ENCODE peak calls at places on chromosomes 2 and 18, in seven cellular contexts. One of them, this sample, is unnamed.

GRCh38 chr2:150474326-150475074 is 13.0 kb downstream of the RND3 start:
- DNase-seq in OCI-LY7: no peak
- DNase-seq in iPS DF 6.9: no peak
- DNase-seq in H1: no peak
- DNase-seq in kidney: no peak
- DNase-seq in stomach: no peak
- DNase-seq in cardiac muscle cell: no peak
- DNase-seq in this sample: no peak

GRCh38 chr2:223633656-223634055 is 31.5 kb upstream of the SCG2 start:
- DNase-seq in kidney: no peak
- DNase-seq in OCI-LY7: no peak
- DNase-seq in cardiac muscle cell: no peak
- DNase-seq in stomach: no peak
- DNase-seq in H1: no peak
- DNase-seq in iPS DF 6.9: no peak
- DNase-seq in this sample: no peak

GRCh38 chr2:157677941-157678340 is 49.3 kb upstream of the ACVR1C start:
- DNase-seq in cardiac muscle cell: no peak
- DNase-seq in kidney: no peak
- DNase-seq in stomach: no peak
- DNase-seq in iPS DF 6.9: no peak
- DNase-seq in OCI-LY7: no peak
- DNase-seq in H1: no peak
- DNase-seq in this sample: no peak

GRCh38 chr18:39571511-39571910 is 2005.9 kb upstream of the CELF4 start:
- DNase-seq in kidney: no peak
- DNase-seq in H1: no peak
- DNase-seq in iPS DF 6.9: peak; percentile 25
- DNase-seq in cardiac muscle cell: peak; percentile 54
- DNase-seq in OCI-LY7: no peak
- DNase-seq in stomach: no peak
- DNase-seq in this sample: no peak

GRCh38 chr2:873651-874580 is 76.7 kb upstream of the SNTG2 start:
- DNase-seq in cardiac muscle cell: no peak
- DNase-seq in iPS DF 6.9: no peak
- DNase-seq in stomach: peak; percentile 20
- DNase-seq in H1: peak; percentile 45
- DNase-seq in kidney: no peak
- DNase-seq in OCI-LY7: no peak
- DNase-seq in this sample: no peak

GRCh38 chr2:98086491-98087446 is at the start of gene VWA3B:
- DNase-seq in kidney: peak; percentile 87
- DNase-seq in stomach: peak; percentile 91
- DNase-seq in cardiac muscle cell: peak; percentile 64
- DNase-seq in H1: peak; percentile 94
- DNase-seq in iPS DF 6.9: peak; percentile 79
- DNase-seq in OCI-LY7: peak; percentile 70
- DNase-seq in this sample: peak; percentile 90

GRCh38 chr2:202278036-202278760 is 12.6 kb downstream of the NOP58 start:
- DNase-seq in H1: no peak
- DNase-seq in OCI-LY7: no peak
- DNase-seq in cardiac muscle cell: peak; percentile 65
- DNase-seq in stomach: no peak
- DNase-seq in kidney: no peak
- DNase-seq in iPS DF 6.9: no peak
- DNase-seq in this sample: no peak

GRCh38 chr2:150483532-150483931 is 3.9 kb downstream of the RND3 start:
- DNase-seq in H1: no peak
- DNase-seq in stomach: no peak
- DNase-seq in kidney: no peak
- DNase-seq in iPS DF 6.9: no peak
- DNase-seq in OCI-LY7: no peak
- DNase-seq in cardiac muscle cell: no peak
- DNase-seq in this sample: no peak

GRCh38 chr2:226060228-226060627 is 660.7 kb downstream of the NYAP2 start:
- DNase-seq in OCI-LY7: no peak
- DNase-seq in H1: no peak
- DNase-seq in stomach: no peak
- DNase-seq in iPS DF 6.9: no peak
- DNase-seq in kidney: no peak
- DNase-seq in cardiac muscle cell: no peak
- DNase-seq in this sample: no peak

GRCh38 chr2:23487735-23488492 is 102.9 kb downstream of the KLHL29 start:
- DNase-seq in kidney: no peak
- DNase-seq in iPS DF 6.9: no peak
- DNase-seq in H1: no peak
- DNase-seq in stomach: no peak
- DNase-seq in OCI-LY7: no peak
- DNase-seq in cardiac muscle cell: peak; percentile 67
- DNase-seq in this sample: no peak

GRCh38 chr18:3616142-3616541 is 166.2 kb downstream of the TGIF1 start:
- DNase-seq in iPS DF 6.9: no peak
- DNase-seq in stomach: no peak
- DNase-seq in cardiac muscle cell: no peak
- DNase-seq in H1: no peak
- DNase-seq in kidney: no peak
- DNase-seq in OCI-LY7: no peak
- DNase-seq in this sample: no peak

GRCh38 chr2:25306767-25307368 is 34.9 kb downstream of the DNMT3A start:
- DNase-seq in stomach: no peak
- DNase-seq in H1: no peak
- DNase-seq in kidney: no peak
- DNase-seq in cardiac muscle cell: no peak
- DNase-seq in iPS DF 6.9: no peak
- DNase-seq in OCI-LY7: no peak
- DNase-seq in this sample: no peak

GRCh38 chr18:63752661-63753060 is 22.6 kb upstream of the SERPINB7 start:
- DNase-seq in OCI-LY7: no peak
- DNase-seq in H1: no peak
- DNase-seq in kidney: no peak
- DNase-seq in iPS DF 6.9: no peak
- DNase-seq in stomach: no peak
- DNase-seq in cardiac muscle cell: no peak
- DNase-seq in this sample: no peak

GRCh38 chr2:79776461-79777146 is 263.8 kb downstream of the CTNNA2 start:
- DNase-seq in stomach: no peak
- DNase-seq in OCI-LY7: no peak
- DNase-seq in cardiac muscle cell: no peak
- DNase-seq in kidney: no peak
- DNase-seq in H1: no peak
- DNase-seq in iPS DF 6.9: no peak
- DNase-seq in this sample: no peak

GRCh38 chr2:173028141-173028540 is 47.5 kb upstream of the MAP3K20 start:
- DNase-seq in H1: no peak
- DNase-seq in kidney: no peak
- DNase-seq in cardiac muscle cell: no peak
- DNase-seq in OCI-LY7: no peak
- DNase-seq in stomach: no peak
- DNase-seq in iPS DF 6.9: no peak
- DNase-seq in this sample: no peak

GRCh38 chr2:30708491-30709290 is 98.6 kb downstream of the CAPN13 start:
- DNase-seq in kidney: no peak
- DNase-seq in H1: peak; percentile 37
- DNase-seq in iPS DF 6.9: no peak
- DNase-seq in OCI-LY7: peak; percentile 30
- DNase-seq in cardiac muscle cell: peak; percentile 20
- DNase-seq in stomach: no peak
- DNase-seq in this sample: peak; percentile 32

GRCh38 chr2:32960647-32961403 is 14.1 kb downstream of the LTBP1 start:
- DNase-seq in iPS DF 6.9: no peak
- DNase-seq in H1: no peak
- DNase-seq in stomach: no peak
- DNase-seq in kidney: no peak
- DNase-seq in OCI-LY7: no peak
- DNase-seq in cardiac muscle cell: no peak
- DNase-seq in this sample: no peak

GRCh38 chr2:127277028-127277427 is 16.9 kb downstream of the ERCC3 start:
- DNase-seq in stomach: no peak
- DNase-seq in cardiac muscle cell: no peak
- DNase-seq in kidney: no peak
- DNase-seq in OCI-LY7: no peak
- DNase-seq in iPS DF 6.9: no peak
- DNase-seq in H1: no peak
- DNase-seq in this sample: no peak

GRCh38 chr2:62101886-62102285 is 94.0 kb upstream of the B3GNT2 start:
- DNase-seq in stomach: no peak
- DNase-seq in kidney: no peak
- DNase-seq in iPS DF 6.9: no peak
- DNase-seq in cardiac muscle cell: no peak
- DNase-seq in OCI-LY7: no peak
- DNase-seq in H1: no peak
- DNase-seq in this sample: no peak

GRCh38 chr2:138787053-138787666 is 7.0 kb upstream of the NXPH2 start:
- DNase-seq in OCI-LY7: peak; percentile 33
- DNase-seq in stomach: no peak
- DNase-seq in kidney: no peak
- DNase-seq in iPS DF 6.9: no peak
- DNase-seq in cardiac muscle cell: peak; percentile 57
- DNase-seq in H1: no peak
- DNase-seq in this sample: no peak

GRCh38 chr18:79680100-79680879 is 687 bp downstream of the CTDP1 start:
- DNase-seq in stomach: peak; percentile 39
- DNase-seq in OCI-LY7: peak; percentile 4
- DNase-seq in cardiac muscle cell: peak; percentile 58
- DNase-seq in kidney: peak; percentile 84
- DNase-seq in H1: peak; percentile 55
- DNase-seq in iPS DF 6.9: no peak
- DNase-seq in this sample: peak; percentile 69

GRCh38 chr18:30234755-30235154 is 807.8 kb downstream of the DSC3 start:
- DNase-seq in OCI-LY7: no peak
- DNase-seq in H1: no peak
- DNase-seq in stomach: no peak
- DNase-seq in cardiac muscle cell: no peak
- DNase-seq in iPS DF 6.9: no peak
- DNase-seq in kidney: no peak
- DNase-seq in this sample: no peak

GRCh38 chr2:95551055-95551568 is 40.7 kb upstream of the TRIM43 start:
- DNase-seq in iPS DF 6.9: no peak
- DNase-seq in kidney: no peak
- DNase-seq in H1: no peak
- DNase-seq in stomach: no peak
- DNase-seq in OCI-LY7: no peak
- DNase-seq in cardiac muscle cell: no peak
- DNase-seq in this sample: no peak

GRCh38 chr2:69715964-69716363 is 26.0 kb upstream of the ANXA4 start:
- DNase-seq in H1: no peak
- DNase-seq in kidney: no peak
- DNase-seq in iPS DF 6.9: no peak
- DNase-seq in cardiac muscle cell: no peak
- DNase-seq in stomach: no peak
- DNase-seq in OCI-LY7: no peak
- DNase-seq in this sample: no peak

GRCh38 chr2:229330952-229331351 is 59.9 kb upstream of the PID1 start:
- DNase-seq in iPS DF 6.9: no peak
- DNase-seq in H1: no peak
- DNase-seq in stomach: no peak
- DNase-seq in cardiac muscle cell: no peak
- DNase-seq in kidney: no peak
- DNase-seq in OCI-LY7: peak; percentile 60
- DNase-seq in this sample: peak; percentile 14
- H3K4me1 ChIP-seq in iPS DF 6.9: peaks cover 1% of the 10 kb centered on the region
- H3K4me1 ChIP-seq in H1: no peaks in the 10 kb centered on the region
- H3K4me1 ChIP-seq in stomach: peaks cover 8% of the 10 kb centered on the region
- H3K4me1 ChIP-seq in cardiac muscle cell: no peaks in the 10 kb centered on the region
- H3K4me1 ChIP-seq in kidney: no peaks in the 10 kb centered on the region
- H3K4me1 ChIP-seq in OCI-LY7: peaks cover 14% of the 10 kb centered on the region
- H3K4me1 ChIP-seq in this sample: no peaks in the 10 kb centered on the region

GRCh38 chr2:85753035-85753524 is 711 bp upstream of the ATOH8 start:
- DNase-seq in iPS DF 6.9: no peak
- DNase-seq in OCI-LY7: no peak
- DNase-seq in kidney: no peak
- DNase-seq in H1: no peak
- DNase-seq in cardiac muscle cell: peak; percentile 38
- DNase-seq in stomach: no peak
- DNase-seq in this sample: no peak
- H3K4me1 ChIP-seq in iPS DF 6.9: no peaks in the 10 kb centered on the region
- H3K4me1 ChIP-seq in OCI-LY7: peaks cover 5% of the 10 kb centered on the region
- H3K4me1 ChIP-seq in kidney: peaks cover 8% of the 10 kb centered on the region
- H3K4me1 ChIP-seq in H1: peaks cover 7% of the 10 kb centered on the region
- H3K4me1 ChIP-seq in cardiac muscle cell: peaks cover 5% of the 10 kb centered on the region
- H3K4me1 ChIP-seq in stomach: peaks cover 94% of the 10 kb centered on the region
- H3K4me1 ChIP-seq in this sample: peaks cover 31% of the 10 kb centered on the region

DNA sequence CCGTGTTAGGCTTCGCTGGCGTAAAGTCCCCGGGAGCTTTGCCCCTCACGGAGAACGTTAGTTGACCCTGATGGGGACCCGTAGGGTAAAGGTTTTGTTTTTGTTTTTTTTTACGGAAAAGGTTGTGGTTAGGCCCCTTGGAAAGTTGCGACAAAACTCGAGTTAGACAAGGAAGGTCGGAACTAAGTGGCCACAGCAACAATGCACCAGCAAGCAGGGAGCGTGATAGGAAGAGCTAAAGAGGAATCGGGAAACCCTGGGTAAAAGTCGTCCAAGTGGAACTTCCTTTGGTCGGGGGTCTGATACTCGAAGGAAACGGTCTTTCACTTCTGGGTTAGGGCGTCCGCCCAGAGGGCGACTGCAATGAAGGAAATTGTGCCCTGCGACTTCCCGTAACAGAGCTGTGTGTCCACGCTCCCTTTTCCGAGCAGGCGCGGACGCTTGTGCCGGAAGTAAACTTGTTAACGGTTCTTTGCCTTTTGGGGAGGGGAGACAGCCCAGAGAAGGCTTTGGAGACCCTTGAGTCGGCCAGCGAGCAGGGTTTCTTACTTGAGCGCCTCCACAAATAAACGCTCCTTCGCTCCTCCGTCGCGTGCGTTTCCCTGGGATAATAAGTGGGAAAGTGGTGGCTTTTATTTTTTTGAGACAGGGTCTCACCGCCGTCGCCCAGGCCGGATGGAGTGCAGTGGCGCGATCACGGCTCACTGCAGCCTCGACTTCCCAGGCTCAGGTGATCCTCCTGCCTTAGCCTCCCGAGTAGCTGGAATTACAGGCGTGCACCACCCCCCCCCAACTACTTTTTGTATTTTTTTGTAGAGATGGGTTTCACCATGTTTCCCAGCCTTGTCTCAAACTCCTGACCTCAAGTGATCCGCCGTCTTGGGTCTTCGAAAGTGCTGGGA is 641 bp upstream of the CLASP1 start:
- DNase-seq in H1: peak; percentile 84
- DNase-seq in OCI-LY7: peak; percentile 90
- DNase-seq in stomach: peak; percentile 87
- DNase-seq in kidney: peak; percentile 94
- DNase-seq in cardiac muscle cell: peak; percentile 94
- DNase-seq in iPS DF 6.9: no peak
- DNase-seq in this sample: peak; percentile 94
- H3K4me1 ChIP-seq in H1: peaks cover 2% of the 10 kb centered on the region
- H3K4me1 ChIP-seq in OCI-LY7: peaks cover 37% of the 10 kb centered on the region
- H3K4me1 ChIP-seq in stomach: peaks cover 54% of the 10 kb centered on the region
- H3K4me1 ChIP-seq in kidney: peaks cover 18% of the 10 kb centered on the region
- H3K4me1 ChIP-seq in cardiac muscle cell: peaks cover 17% of the 10 kb centered on the region
- H3K4me1 ChIP-seq in iPS DF 6.9: no peaks in the 10 kb centered on the region
- H3K4me1 ChIP-seq in this sample: peaks cover 22% of the 10 kb centered on the region

DNA sequence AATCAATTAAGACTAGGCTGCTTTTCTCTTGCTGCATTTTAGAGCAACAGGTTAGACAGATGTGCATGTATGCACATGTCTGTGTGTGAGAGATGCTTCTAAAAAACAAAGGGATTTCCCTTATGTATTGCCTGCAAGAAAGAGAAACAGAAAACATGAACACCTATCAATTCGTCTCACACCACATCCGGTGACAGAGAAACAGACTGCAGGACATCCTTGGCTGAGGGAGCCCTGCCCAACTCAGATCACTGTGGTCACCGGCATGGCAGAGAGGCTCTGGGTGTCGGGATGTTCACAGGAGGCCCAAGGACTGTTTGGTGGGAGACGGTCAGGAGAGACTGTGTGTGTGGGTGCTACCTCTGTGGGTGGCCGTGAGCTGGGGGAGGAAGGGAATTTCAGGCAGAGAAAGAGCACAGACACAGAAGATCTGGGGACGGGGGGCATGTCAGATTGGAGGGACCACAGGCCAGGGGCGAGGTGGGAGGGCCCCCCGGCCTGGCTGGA is 24.9 kb downstream of the FHL2 start:
- DNase-seq in kidney: no peak
- DNase-seq in cardiac muscle cell: no peak
- DNase-seq in OCI-LY7: no peak
- DNase-seq in H1: no peak
- DNase-seq in stomach: no peak
- DNase-seq in iPS DF 6.9: no peak
- DNase-seq in this sample: no peak
- H3K4me1 ChIP-seq in kidney: peaks cover 8% of the 10 kb centered on the region
- H3K4me1 ChIP-seq in cardiac muscle cell: peaks cover 45% of the 10 kb centered on the region
- H3K4me1 ChIP-seq in OCI-LY7: no peaks in the 10 kb centered on the region
- H3K4me1 ChIP-seq in H1: no peaks in the 10 kb centered on the region
- H3K4me1 ChIP-seq in stomach: peaks cover 99% of the 10 kb centered on the region
- H3K4me1 ChIP-seq in iPS DF 6.9: no peaks in the 10 kb centered on the region
- H3K4me1 ChIP-seq in this sample: no peaks in the 10 kb centered on the region

This sample was measured in mucosa of descending colon.